ENCODE peak calls at places on chromosome 3, in four cellular contexts. I is left cardiac atrium, A is GM19239, C is NCI-H446. P is an unnamed sample.

GRCh38 chr3:141485578-141486415 is 1.0 kb upstream of the RASA2 start:
- DNase-seq in A (no peak), I (no peak), C (no peak), P (peak)

GRCh38 chr3:14836049-14836468 is 17.3 kb downstream of the FGD5 start:
- DNase-seq in C (no peak), A (no peak), I (peak), P (no peak)

GRCh38 chr3:178419078-178419477 is 117.2 kb upstream of the KCNMB2 start:
- DNase-seq in I (no peak), A (no peak), C (no peak), P (no peak)

GRCh38 chr3:43632269-43632733 is 10.5 kb upstream of the ANO10 start:
- DNase-seq in A (no peak), I (no peak), C (no peak), P (no peak)

GRCh38 chr3:129940086-129940485 is 34.4 kb upstream of the TRH start:
- DNase-seq in A (no peak), C (no peak), I (no peak), P (no peak)

GRCh38 chr3:172688588-172688987 is 22.3 kb downstream of the NCEH1 start:
- DNase-seq in C (no peak), I (no peak), A (no peak), P (no peak)

GRCh38 chr3:16433701-16434151 is 79.8 kb downstream of the RFTN1 start:
- DNase-seq in C (no peak), I (no peak), A (peak), P (peak)

GRCh38 chr3:110814170-110815007 is 257.2 kb upstream of the NECTIN3 start:
- DNase-seq in A (no peak), C (no peak), I (no peak), P (no peak)

GRCh38 chr3:14001136-14001535 is 121.3 kb upstream of the WNT7A start:
- DNase-seq in C (no peak), A (no peak), I (no peak), P (no peak)

GRCh38 chr3:138835177-138835757 is 539 bp upstream of the PIK3CB start:
- DNase-seq in C (no peak), A (no peak), I (no peak), P (no peak)

GRCh38 chr3:72993391-72993790 is 3.2 kb upstream of the PPP4R2 start:
- DNase-seq in C (no peak), A (no peak), I (no peak), P (no peak)

GRCh38 chr3:187739125-187739560 is 6.1 kb downstream of the BCL6 start:
- DNase-seq in C (no peak), I (peak), A (no peak), P (peak)

GRCh38 chr3:54240319-54240718 is 118.0 kb downstream of the CACNA2D3 start:
- DNase-seq in I (no peak), A (no peak), C (no peak), P (no peak)

GRCh38 chr3:13818919-13819318 is 61.0 kb downstream of the WNT7A start:
- DNase-seq in C (no peak), A (no peak), I (no peak), P (no peak)

GRCh38 chr3:32869513-32870047 is 51.8 kb downstream of the TRIM71 start:
- DNase-seq in I (no peak), C (no peak), A (no peak), P (no peak)

GRCh38 chr3:27714101-27714526 is 8.0 kb downstream of the EOMES start:
- DNase-seq in C (no peak), A (no peak), I (no peak), P (no peak)

GRCh38 chr3:159210336-159210735 is 408.5 kb downstream of the MFSD1 start:
- DNase-seq in C (no peak), A (no peak), I (no peak), P (no peak)

GRCh38 chr3:138941259-138941885 is 5.6 kb downstream of the FOXL2 start:
- DNase-seq in A (no peak), I (no peak), C (no peak), P (no peak)

GRCh38 chr3:22960326-22960984 is 242.7 kb upstream of the UBE2E2 start:
- DNase-seq in A (peak), I (peak), C (peak), P (peak)

GRCh38 chr3:195175476-195176337 is 95.3 kb downstream of the XXYLT1 start:
- DNase-seq in A (no peak), I (no peak), C (no peak), P (no peak)

GRCh38 chr3:4001976-4002375 is 202.7 kb downstream of the LRRN1 start:
- DNase-seq in C (no peak), A (no peak), I (no peak), P (no peak)

GRCh38 chr3:54213910-54214309 is 91.6 kb downstream of the CACNA2D3 start:
- DNase-seq in I (peak), C (no peak), A (no peak), P (no peak)

GRCh38 chr3:113597611-113598382 is 65.4 kb downstream of the SIDT1 start:
- DNase-seq in C (no peak), A (no peak), I (no peak), P (no peak)

GRCh38 chr3:101074518-101074917 is 81.3 kb upstream of the ABI3BP start:
- DNase-seq in A (no peak), C (no peak), I (no peak), P (no peak)

GRCh38 chr3:70737656-70738309 is 425.3 kb upstream of the MDFIC2 start:
- DNase-seq in A (no peak), I (no peak), C (no peak), P (no peak)

GRCh38 chr3:62370112-62371031 is 3.0 kb downstream of the FEZF2 start:
- DNase-seq in I (no peak), A (no peak), C (no peak), P (no peak)

GRCh38 chr3:52395503-52395865 is 49.4 kb downstream of the SEMA3G start:
- DNase-seq in C (no peak), I (no peak), A (no peak), P (no peak)

GRCh38 chr3:185688808-185689207 is 102.7 kb downstream of the SENP2 start:
- DNase-seq in I (no peak), C (no peak), A (no peak), P (no peak)

P was measured in germinal center.